ENCODE peak calls at places on chromosomes 13 and 19, in eight cellular contexts. One of them, this sample, is unnamed.

GRCh38 chr13:50529154-50529882 is 314.2 kb downstream of the DLEU7 start:
- DNase-seq in dorsolateral prefrontal cortex: peak
- DNase-seq in astrocyte of the spinal cord: peak
- DNase-seq in fibroblast of the aortic adventitia: peak
- DNase-seq in AG04449: peak
- DNase-seq in thoracic aorta: peak
- DNase-seq in epithelial cell of proximal tubule: peak
- DNase-seq in brain microvascular endothelial cell: peak
- DNase-seq in this sample: peak

GRCh38 chr19:15378529-15379082 is 981 bp downstream of the AKAP8 start:
- DNase-seq in dorsolateral prefrontal cortex: no peak
- DNase-seq in astrocyte of the spinal cord: peak
- DNase-seq in fibroblast of the aortic adventitia: peak
- DNase-seq in AG04449: no peak
- DNase-seq in thoracic aorta: no peak
- DNase-seq in epithelial cell of proximal tubule: no peak
- DNase-seq in brain microvascular endothelial cell: peak
- DNase-seq in this sample: peak

GRCh38 chr19:29687897-29688728 is 22.9 kb downstream of the PLEKHF1 start:
- DNase-seq in dorsolateral prefrontal cortex: no peak
- DNase-seq in astrocyte of the spinal cord: peak
- DNase-seq in fibroblast of the aortic adventitia: peak
- DNase-seq in AG04449: no peak
- DNase-seq in thoracic aorta: no peak
- DNase-seq in epithelial cell of proximal tubule: no peak
- DNase-seq in brain microvascular endothelial cell: peak
- DNase-seq in this sample: peak

GRCh38 chr13:64688893-64689677 is 2541.1 kb downstream of the PCDH9 start:
- DNase-seq in dorsolateral prefrontal cortex: no peak
- DNase-seq in astrocyte of the spinal cord: peak
- DNase-seq in fibroblast of the aortic adventitia: peak
- DNase-seq in AG04449: peak
- DNase-seq in thoracic aorta: no peak
- DNase-seq in epithelial cell of proximal tubule: no peak
- DNase-seq in brain microvascular endothelial cell: peak
- DNase-seq in this sample: peak

GRCh38 chr19:12055784-12056183 is 3.0 kb upstream of the ZNF878 start:
- DNase-seq in dorsolateral prefrontal cortex: no peak
- DNase-seq in astrocyte of the spinal cord: no peak
- DNase-seq in fibroblast of the aortic adventitia: no peak
- DNase-seq in AG04449: no peak
- DNase-seq in thoracic aorta: no peak
- DNase-seq in epithelial cell of proximal tubule: no peak
- DNase-seq in brain microvascular endothelial cell: no peak
- DNase-seq in this sample: no peak

GRCh38 chr19:5635427-5635826 is 12.5 kb downstream of the SAFB start:
- DNase-seq in dorsolateral prefrontal cortex: no peak
- DNase-seq in astrocyte of the spinal cord: no peak
- DNase-seq in fibroblast of the aortic adventitia: no peak
- DNase-seq in AG04449: no peak
- DNase-seq in thoracic aorta: no peak
- DNase-seq in epithelial cell of proximal tubule: no peak
- DNase-seq in brain microvascular endothelial cell: no peak
- DNase-seq in this sample: no peak

GRCh38 chr19:40600086-40600917 is 867 bp upstream of the LTBP4 start:
- DNase-seq in dorsolateral prefrontal cortex: no peak
- DNase-seq in astrocyte of the spinal cord: no peak
- DNase-seq in fibroblast of the aortic adventitia: no peak
- DNase-seq in AG04449: no peak
- DNase-seq in thoracic aorta: no peak
- DNase-seq in epithelial cell of proximal tubule: no peak
- DNase-seq in brain microvascular endothelial cell: no peak
- DNase-seq in this sample: no peak

GRCh38 chr13:41505209-41505835 is 48.0 kb downstream of the RGCC start:
- DNase-seq in dorsolateral prefrontal cortex: no peak
- DNase-seq in astrocyte of the spinal cord: peak
- DNase-seq in fibroblast of the aortic adventitia: peak
- DNase-seq in AG04449: peak
- DNase-seq in thoracic aorta: no peak
- DNase-seq in epithelial cell of proximal tubule: peak
- DNase-seq in brain microvascular endothelial cell: peak
- DNase-seq in this sample: peak

GRCh38 chr13:75312884-75313520 is 169.0 kb downstream of the TBC1D4 start:
- DNase-seq in dorsolateral prefrontal cortex: no peak
- DNase-seq in astrocyte of the spinal cord: no peak
- DNase-seq in fibroblast of the aortic adventitia: no peak
- DNase-seq in AG04449: no peak
- DNase-seq in thoracic aorta: no peak
- DNase-seq in epithelial cell of proximal tubule: no peak
- DNase-seq in brain microvascular endothelial cell: no peak
- DNase-seq in this sample: no peak

GRCh38 chr13:114119196-114119595 is 13.2 kb downstream of the RASA3 start:
- DNase-seq in dorsolateral prefrontal cortex: no peak
- DNase-seq in astrocyte of the spinal cord: peak
- DNase-seq in fibroblast of the aortic adventitia: peak
- DNase-seq in AG04449: no peak
- DNase-seq in thoracic aorta: no peak
- DNase-seq in epithelial cell of proximal tubule: peak
- DNase-seq in brain microvascular endothelial cell: peak
- DNase-seq in this sample: peak

GRCh38 chr13:110916671-110917142 is 1.8 kb upstream of the ANKRD10 start:
- DNase-seq in dorsolateral prefrontal cortex: no peak
- DNase-seq in astrocyte of the spinal cord: peak
- DNase-seq in fibroblast of the aortic adventitia: peak
- DNase-seq in AG04449: peak
- DNase-seq in thoracic aorta: no peak
- DNase-seq in epithelial cell of proximal tubule: no peak
- DNase-seq in brain microvascular endothelial cell: peak
- DNase-seq in this sample: peak

GRCh38 chr13:44207476-44207875 is 166.1 kb upstream of the SERP2 start:
- DNase-seq in dorsolateral prefrontal cortex: no peak
- DNase-seq in astrocyte of the spinal cord: no peak
- DNase-seq in fibroblast of the aortic adventitia: no peak
- DNase-seq in AG04449: no peak
- DNase-seq in thoracic aorta: no peak
- DNase-seq in epithelial cell of proximal tubule: no peak
- DNase-seq in brain microvascular endothelial cell: no peak
- DNase-seq in this sample: no peak

GRCh38 chr19:13104848-13105646 is 2.4 kb upstream of the LYL1 start:
- DNase-seq in dorsolateral prefrontal cortex: no peak
- DNase-seq in astrocyte of the spinal cord: no peak
- DNase-seq in fibroblast of the aortic adventitia: no peak
- DNase-seq in AG04449: no peak
- DNase-seq in thoracic aorta: no peak
- DNase-seq in epithelial cell of proximal tubule: no peak
- DNase-seq in brain microvascular endothelial cell: no peak
- DNase-seq in this sample: no peak
- H3K4me3 ChIP-seq in dorsolateral prefrontal cortex: peak
- H3K4me3 ChIP-seq in astrocyte of the spinal cord: no peak
- H3K4me3 ChIP-seq in fibroblast of the aortic adventitia: no peak
- H3K4me3 ChIP-seq in AG04449: no peak
- H3K4me3 ChIP-seq in thoracic aorta: peak
- H3K4me3 ChIP-seq in epithelial cell of proximal tubule: no peak
- H3K4me3 ChIP-seq in brain microvascular endothelial cell: no peak
- H3K4me3 ChIP-seq in this sample: no peak

DNA sequence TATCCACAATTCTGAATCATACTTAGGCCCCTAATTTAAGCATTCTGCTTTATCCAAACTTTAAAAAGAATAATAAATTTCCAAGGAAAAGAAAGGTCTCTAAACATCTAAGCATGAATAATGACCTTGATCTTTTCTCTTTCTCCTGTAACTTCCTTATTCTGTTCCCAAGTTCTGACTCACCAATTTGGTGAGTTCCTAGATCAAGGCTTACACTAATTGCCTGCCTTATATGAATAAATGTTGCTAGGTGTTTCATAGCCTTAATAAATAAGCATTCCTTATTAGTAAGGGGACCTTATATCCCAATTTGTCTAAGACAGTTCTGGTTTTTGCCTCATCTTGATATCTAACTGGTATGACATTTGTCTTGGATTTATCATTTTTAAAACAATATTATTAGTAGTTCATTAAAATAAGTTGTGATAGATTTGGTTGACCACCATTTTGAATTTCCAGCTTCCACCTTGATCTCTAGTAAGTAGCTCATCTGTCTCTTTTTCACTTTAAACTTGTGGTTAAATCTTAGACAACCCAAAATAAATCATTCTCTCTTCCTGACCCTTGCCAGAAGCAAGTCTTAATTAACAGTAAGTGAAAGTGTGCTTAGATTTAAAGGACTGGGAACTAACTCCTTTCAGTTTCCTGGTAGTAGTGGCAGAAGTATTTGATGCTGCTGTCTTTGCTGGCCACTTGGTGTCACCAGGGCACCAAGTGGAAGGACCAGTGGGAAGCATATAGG is 121.2 kb upstream of the MLNR start:
- DNase-seq in dorsolateral prefrontal cortex: no peak
- DNase-seq in astrocyte of the spinal cord: peak
- DNase-seq in fibroblast of the aortic adventitia: peak
- DNase-seq in AG04449: no peak
- DNase-seq in thoracic aorta: no peak
- DNase-seq in epithelial cell of proximal tubule: no peak
- DNase-seq in brain microvascular endothelial cell: no peak
- DNase-seq in this sample: peak
- TF ChIP-seq CTCF in dorsolateral prefrontal cortex: peak
- TF ChIP-seq CTCF in astrocyte of the spinal cord: peak
- TF ChIP-seq CTCF in fibroblast of the aortic adventitia: peak
- TF ChIP-seq CTCF in AG04449: no peak
- TF ChIP-seq CTCF in thoracic aorta: no peak
- TF ChIP-seq CTCF in epithelial cell of proximal tubule: peak
- TF ChIP-seq CTCF in brain microvascular endothelial cell: peak
- TF ChIP-seq CTCF in this sample: peak

DNA sequence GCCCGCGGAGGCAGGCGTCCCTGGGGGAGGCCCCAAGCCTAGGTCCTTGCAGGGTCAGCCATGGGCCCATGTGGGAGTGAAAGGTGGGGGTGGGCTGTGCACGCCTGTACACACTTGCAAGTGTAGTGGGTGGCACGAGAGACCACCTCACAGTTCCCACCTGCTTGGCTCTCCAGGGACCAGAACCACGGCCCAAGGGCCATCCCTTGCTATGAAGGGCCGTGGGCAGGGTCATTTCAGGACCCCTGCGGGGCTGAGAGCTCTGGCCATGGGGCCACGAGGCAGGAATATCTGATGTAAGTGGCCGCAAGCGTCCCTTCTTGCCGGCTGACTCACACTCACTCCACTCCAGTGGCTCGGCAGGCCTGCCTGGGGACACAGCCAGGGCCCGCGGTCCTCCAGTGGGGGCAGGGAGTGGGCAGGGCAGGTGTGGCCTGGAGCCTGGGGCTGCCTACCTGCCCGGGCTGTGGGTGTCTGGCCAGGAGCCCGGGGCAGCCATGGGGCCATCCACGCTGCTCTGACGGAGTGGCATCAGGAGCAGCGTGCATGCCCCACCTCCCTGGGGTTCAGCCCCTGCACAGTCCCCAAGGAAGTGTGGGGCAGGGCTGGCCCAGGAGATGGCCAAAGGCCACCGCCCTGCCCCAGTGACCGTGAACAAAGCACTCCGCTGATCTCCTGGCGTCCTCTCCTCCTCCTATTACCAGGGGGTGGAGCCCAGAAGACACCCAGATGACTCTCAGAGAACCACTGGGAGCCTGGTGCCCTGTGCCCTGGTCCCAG is 8.6 kb upstream of the MKNK2 start:
- DNase-seq in dorsolateral prefrontal cortex: no peak
- DNase-seq in astrocyte of the spinal cord: peak
- DNase-seq in fibroblast of the aortic adventitia: peak
- DNase-seq in AG04449: no peak
- DNase-seq in thoracic aorta: no peak
- DNase-seq in epithelial cell of proximal tubule: no peak
- DNase-seq in brain microvascular endothelial cell: peak
- DNase-seq in this sample: peak
- H3K4me3 ChIP-seq in dorsolateral prefrontal cortex: peak
- H3K4me3 ChIP-seq in astrocyte of the spinal cord: no peak
- H3K4me3 ChIP-seq in fibroblast of the aortic adventitia: no peak
- H3K4me3 ChIP-seq in AG04449: no peak
- H3K4me3 ChIP-seq in thoracic aorta: peak
- H3K4me3 ChIP-seq in epithelial cell of proximal tubule: peak
- H3K4me3 ChIP-seq in brain microvascular endothelial cell: no peak
- H3K4me3 ChIP-seq in this sample: peak

DNA sequence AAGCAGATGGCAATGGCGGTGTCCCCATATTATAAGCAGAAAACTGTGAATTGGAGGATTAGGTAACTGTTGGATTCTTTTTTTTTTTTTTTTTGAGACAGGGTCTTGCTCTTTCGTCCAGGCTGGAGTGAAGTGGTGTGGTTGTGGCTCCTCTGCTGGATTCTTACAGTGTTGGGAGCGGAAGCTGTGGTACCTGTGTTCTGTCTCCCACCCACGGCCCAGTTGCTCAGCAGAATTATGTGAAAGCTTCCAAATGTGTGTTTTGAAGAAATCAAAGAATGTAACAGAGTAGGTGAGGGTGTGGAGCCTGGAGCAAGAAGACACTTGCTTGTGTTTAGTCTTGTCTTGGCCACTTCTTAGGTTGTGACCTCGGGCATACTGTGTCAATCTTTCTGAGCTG is 295.6 kb downstream of the SHISA2 start:
- DNase-seq in dorsolateral prefrontal cortex: no peak
- DNase-seq in astrocyte of the spinal cord: no peak
- DNase-seq in fibroblast of the aortic adventitia: no peak
- DNase-seq in AG04449: no peak
- DNase-seq in thoracic aorta: no peak
- DNase-seq in epithelial cell of proximal tubule: no peak
- DNase-seq in brain microvascular endothelial cell: no peak
- DNase-seq in this sample: no peak
- TF ChIP-seq CTCF in dorsolateral prefrontal cortex: no peak
- TF ChIP-seq CTCF in astrocyte of the spinal cord: no peak
- TF ChIP-seq CTCF in fibroblast of the aortic adventitia: no peak
- TF ChIP-seq CTCF in AG04449: no peak
- TF ChIP-seq CTCF in thoracic aorta: no peak
- TF ChIP-seq CTCF in epithelial cell of proximal tubule: no peak
- TF ChIP-seq CTCF in brain microvascular endothelial cell: no peak
- TF ChIP-seq CTCF in this sample: no peak

GRCh38 chr13:99566125-99567083 is 65.1 kb downstream of the TM9SF2 start:
- DNase-seq in dorsolateral prefrontal cortex: no peak
- DNase-seq in astrocyte of the spinal cord: no peak
- DNase-seq in fibroblast of the aortic adventitia: no peak
- DNase-seq in AG04449: no peak
- DNase-seq in thoracic aorta: no peak
- DNase-seq in epithelial cell of proximal tubule: no peak
- DNase-seq in brain microvascular endothelial cell: no peak
- DNase-seq in this sample: no peak

GRCh38 chr13:99564389-99564788 is 63.1 kb downstream of the TM9SF2 start:
- DNase-seq in dorsolateral prefrontal cortex: no peak
- DNase-seq in astrocyte of the spinal cord: no peak
- DNase-seq in fibroblast of the aortic adventitia: no peak
- DNase-seq in AG04449: no peak
- DNase-seq in thoracic aorta: no peak
- DNase-seq in epithelial cell of proximal tubule: no peak
- DNase-seq in brain microvascular endothelial cell: no peak
- DNase-seq in this sample: no peak

DNA sequence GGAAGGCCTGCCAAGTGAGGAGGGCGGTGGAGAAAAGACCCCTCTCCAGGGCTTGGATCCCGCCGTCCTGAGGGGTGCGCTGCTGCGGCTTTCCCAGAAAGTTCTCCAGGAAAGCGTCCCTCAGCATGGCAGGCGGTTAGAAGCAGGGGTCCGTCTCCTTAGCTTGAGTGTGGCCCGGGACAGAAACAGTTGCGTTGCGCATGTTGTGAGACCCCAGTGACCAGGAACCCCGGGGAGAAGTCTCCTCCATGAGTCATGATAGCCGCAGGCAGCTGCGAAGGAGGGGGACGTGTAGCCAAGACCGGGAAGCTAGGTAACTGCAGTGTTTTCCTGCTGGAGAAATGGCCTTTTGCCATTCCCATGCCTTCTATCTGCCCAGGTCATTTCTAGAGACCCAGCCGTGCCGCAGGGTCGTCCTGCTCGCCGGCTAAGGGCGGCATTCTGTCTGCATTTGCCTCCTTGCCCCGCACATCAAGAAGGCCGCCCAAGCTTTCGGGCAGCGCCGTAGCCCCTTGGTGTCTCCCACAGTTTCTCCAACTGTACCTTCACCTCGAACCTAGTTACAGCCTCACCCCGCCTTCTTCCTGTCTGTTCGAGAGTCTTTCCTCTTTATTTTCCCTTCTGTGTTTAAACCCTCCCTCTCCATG is 64.3 kb downstream of the TM9SF2 start:
- DNase-seq in dorsolateral prefrontal cortex: no peak
- DNase-seq in astrocyte of the spinal cord: peak
- DNase-seq in fibroblast of the aortic adventitia: no peak
- DNase-seq in AG04449: no peak
- DNase-seq in thoracic aorta: no peak
- DNase-seq in epithelial cell of proximal tubule: no peak
- DNase-seq in brain microvascular endothelial cell: peak
- DNase-seq in this sample: no peak
- H3K4me3 ChIP-seq in dorsolateral prefrontal cortex: no peak
- H3K4me3 ChIP-seq in astrocyte of the spinal cord: no peak
- H3K4me3 ChIP-seq in fibroblast of the aortic adventitia: no peak
- H3K4me3 ChIP-seq in AG04449: no peak
- H3K4me3 ChIP-seq in thoracic aorta: peak
- H3K4me3 ChIP-seq in epithelial cell of proximal tubule: no peak
- H3K4me3 ChIP-seq in brain microvascular endothelial cell: no peak
- H3K4me3 ChIP-seq in this sample: no peak

This sample was measured in cardiac fibroblast.